ENCODE peak calls at places on chromosomes 3 and 15, in four cellular contexts. R is thoracic aorta, D is lung, T is body of pancreas. G is an unnamed sample.
A peak's percentile ranks its signal among the peaks of the same experiment; 100 is the strongest.

GRCh38 chr15:34588046-34588674 is 4.7 kb upstream of the GOLGA8B start:
- DNase-seq in R (peak; percentile 45), D (peak; percentile 51), T (peak; percentile 70), G (no peak)

GRCh38 chr15:48076454-48076853 is 44.3 kb upstream of the SLC24A5 start:
- DNase-seq in R (no peak), D (no peak), T (no peak), G (no peak)

GRCh38 chr3:165642761-165643432 is 194.3 kb downstream of the BCHE start:
- DNase-seq in R (peak; percentile 24), D (peak; percentile 66), T (peak; percentile 63), G (peak; percentile 90)

GRCh38 chr3:187227658-187228258 is 30.5 kb downstream of the RTP1 start:
- DNase-seq in R (no peak), D (no peak), T (no peak), G (no peak)

GRCh38 chr3:159126261-159127020 is 324.6 kb downstream of the MFSD1 start:
- DNase-seq in R (no peak), D (no peak), T (no peak), G (no peak)

GRCh38 chr3:127831723-127832172 is 9.4 kb upstream of the MGLL start:
- DNase-seq in R (no peak), D (peak; percentile 74), T (peak; percentile 78), G (no peak)

GRCh38 chr3:128180446-128180845 is 27.2 kb downstream of the EEFSEC start:
- DNase-seq in R (no peak), D (no peak), T (no peak), G (no peak)

GRCh38 chr3:180188512-180189309 is 152.0 kb upstream of the PEX5L start:
- DNase-seq in R (no peak), D (no peak), T (no peak), G (no peak)

GRCh38 chr3:134636406-134636805 is 14.4 kb downstream of the KY start:
- DNase-seq in R (no peak), D (no peak), T (no peak), G (no peak)

GRCh38 chr3:155702745-155703581 is 41.9 kb downstream of the PLCH1 start:
- DNase-seq in R (no peak), D (peak; percentile 69), T (no peak), G (no peak)

GRCh38 chr3:156332304-156332703 is 211.9 kb downstream of the KCNAB1 start:
- DNase-seq in R (no peak), D (no peak), T (no peak), G (no peak)

GRCh38 chr3:117921411-117921810 is 1113.2 kb downstream of the IGSF11 start:
- DNase-seq in R (no peak), D (no peak), T (no peak), G (no peak)
- TF ChIP-seq CTCF in R (no peak), D (no peak), T (no peak), G (no peak)

GRCh38 chr3:26236991-26237682 is 385.4 kb upstream of the LRRC3B start:
- DNase-seq in R (no peak), D (no peak), T (no peak), G (no peak)

GRCh38 chr3:26236511-26236910 is 386.1 kb upstream of the LRRC3B start:
- DNase-seq in R (no peak), D (no peak), T (no peak), G (no peak)

DNA sequence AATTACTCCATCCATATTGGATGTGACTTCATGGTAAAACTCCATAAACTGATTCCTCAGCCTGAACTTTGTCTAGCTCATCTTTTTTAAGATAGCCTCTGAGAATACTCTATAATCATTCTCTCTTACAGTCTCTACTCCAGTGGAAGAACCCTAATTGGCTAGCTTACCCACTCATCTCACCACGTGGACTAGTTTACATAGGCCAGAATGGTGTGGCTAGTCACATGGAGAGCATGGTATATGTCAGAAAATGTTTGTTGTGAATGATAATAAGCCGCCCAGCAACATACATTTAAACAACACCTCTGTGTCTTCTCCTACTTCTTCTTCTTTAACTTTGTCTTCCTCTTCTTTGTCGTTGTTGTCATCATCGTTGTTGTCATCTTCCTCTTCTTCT is 389.2 kb upstream of the LRRC3B start:
- DNase-seq in R (no peak), D (no peak), T (no peak), G (no peak)
- TF ChIP-seq CTCF in R (no peak), D (no peak), T (no peak), G (no peak)

GRCh38 chr3:43218921-43219320 is 67.4 kb upstream of the SNRK start:
- DNase-seq in R (no peak), D (no peak), T (no peak), G (no peak)

GRCh38 chr3:43222594-43222993 is 63.7 kb upstream of the SNRK start:
- DNase-seq in R (no peak), D (no peak), T (no peak), G (no peak)

GRCh38 chr3:43221076-43221475 is 65.3 kb upstream of the SNRK start:
- DNase-seq in R (no peak), D (no peak), T (no peak), G (no peak)

GRCh38 chr3:43224405-43225073 is 61.8 kb upstream of the SNRK start:
- DNase-seq in R (no peak), D (no peak), T (no peak), G (no peak)

GRCh38 chr3:43223670-43224364 is 62.5 kb upstream of the SNRK start:
- DNase-seq in R (no peak), D (no peak), T (no peak), G (no peak)
- TF ChIP-seq CTCF in R (no peak), D (peak; percentile 19), T (peak; percentile 45), G (peak; percentile 48)

GRCh38 chr3:13045904-13046568 is 27.2 kb downstream of the IQSEC1 start:
- DNase-seq in R (no peak), D (no peak), T (no peak), G (no peak)

GRCh38 chr3:13045245-13045903 is 27.9 kb downstream of the IQSEC1 start:
- DNase-seq in R (no peak), D (no peak), T (no peak), G (no peak)

GRCh38 chr3:13049400-13049799 is 23.8 kb downstream of the IQSEC1 start:
- DNase-seq in R (no peak), D (no peak), T (no peak), G (no peak)

GRCh38 chr3:13046569-13047279 is 26.5 kb downstream of the IQSEC1 start:
- DNase-seq in R (no peak), D (no peak), T (no peak), G (no peak)

GRCh38 chr3:13047296-13048165 is 25.7 kb downstream of the IQSEC1 start:
- DNase-seq in R (no peak), D (no peak), T (no peak), G (no peak)
- TF ChIP-seq CTCF in R (no peak), D (no peak), T (no peak), G (no peak)

DNA sequence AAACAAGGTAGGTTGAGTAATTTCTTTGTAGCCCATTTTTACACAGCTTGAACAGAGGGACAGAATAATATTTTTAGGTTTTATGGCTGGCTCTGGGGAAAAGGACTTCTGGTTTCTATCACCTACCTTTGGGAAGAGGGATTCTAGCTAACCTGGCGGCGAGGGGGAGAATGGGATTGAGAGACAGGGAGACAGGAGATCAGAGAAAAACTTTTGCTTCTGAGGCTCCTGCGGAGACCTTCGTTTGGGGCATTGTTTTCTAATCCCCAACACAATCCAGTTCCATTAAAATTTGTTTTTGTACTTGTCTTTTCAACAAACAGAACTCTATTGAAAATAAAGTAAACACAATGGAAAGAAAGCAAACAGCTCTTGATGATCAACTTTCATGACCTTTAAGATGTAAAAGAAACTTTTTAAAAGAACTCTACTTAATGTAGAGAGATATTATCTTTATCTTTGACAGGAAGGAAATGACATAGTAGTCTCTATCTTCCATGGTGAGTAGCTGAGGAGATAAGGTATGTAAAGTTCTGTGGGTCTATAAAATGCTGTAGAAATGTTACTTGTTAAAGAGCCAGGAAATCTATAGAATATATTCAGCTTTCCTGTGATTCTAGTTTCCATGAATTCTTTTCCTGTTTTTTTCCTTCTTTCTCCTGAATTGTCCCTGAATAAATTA is 37.0 kb upstream of the P2RY1 start:
- DNase-seq in R (no peak), D (no peak), T (no peak), G (no peak)
- TF ChIP-seq CTCF in R (no peak), D (no peak), T (no peak), G (no peak)

GRCh38 chr15:40695469-40695910 is 516 bp downstream of the RAD51 start:
- DNase-seq in R (no peak), D (no peak), T (no peak), G (no peak)
- TF ChIP-seq CTCF in R (no peak), D (no peak), T (no peak), G (no peak)

GRCh38 chr3:50173685-50174516 is 17.5 kb upstream of the GNAT1 start:
- DNase-seq in R (no peak), D (no peak), T (no peak), G (no peak)
- TF ChIP-seq CTCF in R (no peak), D (no peak), T (no peak), G (no peak)

GRCh38 chr15:29695486-29696167 is 126.6 kb downstream of the TJP1 start:
- DNase-seq in R (no peak), D (no peak), T (no peak), G (no peak)

GRCh38 chr15:29693225-29693624 is 129.0 kb downstream of the TJP1 start:
- DNase-seq in R (no peak), D (no peak), T (no peak), G (no peak)

GRCh38 chr15:29690765-29691475 is 131.3 kb downstream of the TJP1 start:
- DNase-seq in R (no peak), D (no peak), T (no peak), G (no peak)

GRCh38 chr15:29689724-29689986 is 132.6 kb downstream of the TJP1 start:
- DNase-seq in R (no peak), D (no peak), T (no peak), G (no peak)

DNA sequence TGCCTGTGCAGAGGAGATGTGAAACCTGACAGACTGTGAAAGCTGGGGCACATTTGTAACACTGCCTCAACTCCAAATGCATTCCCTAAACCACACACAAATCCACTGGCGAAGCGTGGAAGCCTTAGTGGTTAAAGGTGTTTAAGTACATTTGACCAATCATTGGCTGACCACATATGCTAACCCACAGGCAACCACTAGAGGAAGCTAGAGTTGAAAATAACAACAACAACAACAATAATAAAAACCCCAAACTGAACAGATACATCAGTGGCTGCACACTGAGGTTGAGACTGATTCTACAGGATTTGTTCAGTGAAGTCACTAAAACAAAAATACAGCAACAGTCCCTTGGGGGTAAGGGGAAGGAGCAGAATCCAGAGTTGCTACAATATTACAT is 129.7 kb downstream of the TJP1 start:
- DNase-seq in R (no peak), D (no peak), T (no peak), G (no peak)
- TF ChIP-seq CTCF in R (no peak), D (no peak), T (no peak), G (no peak)

GRCh38 chr3:119378259-119378658 is 84.1 kb downstream of the ARHGAP31 start:
- DNase-seq in R (no peak), D (no peak), T (no peak), G (no peak)
- TF ChIP-seq CTCF in R (no peak), D (no peak), T (no peak), G (no peak)

GRCh38 chr3:170023165-170023564 is 14.6 kb upstream of the GPR160 start:
- DNase-seq in R (no peak), D (no peak), T (no peak), G (no peak)

GRCh38 chr3:170024581-170024980 is 13.2 kb upstream of the GPR160 start:
- DNase-seq in R (no peak), D (no peak), T (no peak), G (no peak)

GRCh38 chr3:170021083-170021482 is 16.7 kb upstream of the GPR160 start:
- DNase-seq in R (no peak), D (no peak), T (no peak), G (no peak)
- TF ChIP-seq CTCF in R (no peak), D (no peak), T (no peak), G (no peak)

G was measured in osteocyte.